ENCODE peak calls at places on chromosomes 16 and 17, in six cellular contexts. W is transverse colon, Z is heart left ventricle, R is AG10803, N is breast epithelium, C is hepatocyte. A is an unnamed sample.

GRCh38 chr16:79540825-79541595 is 59.5 kb downstream of the MAF start:
- DNase-seq in W (no peak), Z (no peak), R (no peak), N (no peak), C (no peak), A (no peak)

GRCh38 chr16:90081606-90081970 is 4.5 kb upstream of the PRDM7 start:
- DNase-seq in W (no peak), Z (no peak), R (no peak), N (no peak), C (no peak), A (no peak)

GRCh38 chr16:66273644-66274334 is 92.7 kb upstream of the CDH5 start:
- DNase-seq in W (no peak), Z (no peak), R (peak), N (peak), C (peak), A (no peak)

GRCh38 chr16:86391987-86392386 is 118.3 kb upstream of the FOXF1 start:
- DNase-seq in W (no peak), Z (no peak), R (peak), N (no peak), C (no peak), A (no peak)

GRCh38 chr16:72637306-72637705 is 410.6 kb downstream of the ZFHX3 start:
- DNase-seq in W (no peak), Z (no peak), R (peak), N (no peak), C (peak), A (no peak)

GRCh38 chr17:45150911-45151809 is 2.9 kb downstream of the HEXIM1 start:
- DNase-seq in W (no peak), Z (no peak), R (no peak), N (no peak), C (no peak), A (no peak)

GRCh38 chr16:67055712-67056487 is 27.0 kb downstream of the CBFB start:
- DNase-seq in W (no peak), Z (no peak), R (peak), N (no peak), C (peak), A (no peak)

GRCh38 chr16:17370233-17371013 is 100.3 kb downstream of the XYLT1 start:
- DNase-seq in W (no peak), Z (no peak), R (peak), N (no peak), C (no peak), A (no peak)

GRCh38 chr16:68529931-68530667 is 9.0 kb upstream of the ZFP90 start:
- DNase-seq in W (peak), Z (peak), R (peak), N (peak), C (peak), A (peak)

GRCh38 chr17:57880086-57880456 is 30.2 kb upstream of the MRPS23 start:
- DNase-seq in W (no peak), Z (no peak), R (no peak), N (no peak), C (no peak), A (no peak)

GRCh38 chr16:4693956-4694663 is 748 bp downstream of the NUDT16L1 start:
- DNase-seq in W (peak), Z (peak), R (peak), N (no peak), C (peak), A (no peak)

GRCh38 chr17:65355246-65355645 is 206.2 kb downstream of the AXIN2 start:
- DNase-seq in W (no peak), Z (no peak), R (no peak), N (no peak), C (no peak), A (no peak)

GRCh38 chr17:56778898-56779297 is 54.8 kb downstream of the C17orf67 start:
- DNase-seq in W (no peak), Z (no peak), R (no peak), N (no peak), C (no peak), A (no peak)

GRCh38 chr17:27630607-27631408 is at the start of gene LGALS9:
- DNase-seq in W (peak), Z (no peak), R (peak), N (peak), C (no peak), A (no peak)

GRCh38 chr17:57744195-57745170 is 616 bp downstream of the CCDC182 start:
- DNase-seq in W (no peak), Z (no peak), R (no peak), N (no peak), C (no peak), A (no peak)

GRCh38 chr17:37218849-37219248 is 156.9 kb upstream of the C17orf78 start:
- DNase-seq in W (no peak), Z (no peak), R (no peak), N (no peak), C (no peak), A (no peak)

GRCh38 chr17:37221865-37222264 is 153.9 kb upstream of the C17orf78 start:
- DNase-seq in W (no peak), Z (no peak), R (no peak), N (no peak), C (no peak), A (no peak)

GRCh38 chr17:37219876-37220608 is 155.7 kb upstream of the C17orf78 start:
- DNase-seq in W (no peak), Z (no peak), R (peak), N (no peak), C (no peak), A (no peak)

GRCh38 chr17:37225458-37225857 is 150.3 kb upstream of the C17orf78 start:
- DNase-seq in W (no peak), Z (no peak), R (no peak), N (no peak), C (no peak), A (no peak)

DNA sequence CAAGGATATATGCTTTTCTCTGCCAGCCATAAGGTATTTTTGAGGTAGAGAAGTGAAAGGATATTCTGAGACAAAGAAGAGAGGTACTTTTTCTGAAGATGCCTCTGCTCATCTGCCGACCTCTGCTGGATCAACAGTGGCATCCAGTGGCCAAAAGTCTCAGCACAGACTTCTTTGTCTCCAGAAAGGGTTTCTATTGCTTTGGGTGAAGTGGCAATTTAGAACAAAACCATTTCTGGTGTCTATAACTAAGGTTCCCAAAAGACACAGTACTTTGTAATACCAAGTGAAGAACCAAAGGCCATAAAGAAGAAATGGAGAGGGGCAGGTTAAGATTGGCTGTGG is 155.2 kb upstream of the C17orf78 start:
- DNase-seq in W (peak), Z (no peak), R (peak), N (no peak), C (peak), A (no peak)
- TF ChIP-seq CTCF in W (no peak), Z (no peak), R (peak), N (no peak), C (peak), A (no peak)

GRCh38 chr16:88753600-88753999 is 31.4 kb downstream of the PIEZO1 start:
- DNase-seq in W (no peak), Z (no peak), R (no peak), N (no peak), C (no peak), A (no peak)

GRCh38 chr16:88755745-88756443 is 29.1 kb downstream of the PIEZO1 start:
- DNase-seq in W (no peak), Z (no peak), R (no peak), N (no peak), C (no peak), A (no peak)

GRCh38 chr16:88754109-88754911 is 30.7 kb downstream of the PIEZO1 start:
- DNase-seq in W (no peak), Z (no peak), R (no peak), N (no peak), C (no peak), A (no peak)

GRCh38 chr16:88753191-88753590 is 31.8 kb downstream of the PIEZO1 start:
- DNase-seq in W (no peak), Z (no peak), R (no peak), N (no peak), C (no peak), A (no peak)

DNA sequence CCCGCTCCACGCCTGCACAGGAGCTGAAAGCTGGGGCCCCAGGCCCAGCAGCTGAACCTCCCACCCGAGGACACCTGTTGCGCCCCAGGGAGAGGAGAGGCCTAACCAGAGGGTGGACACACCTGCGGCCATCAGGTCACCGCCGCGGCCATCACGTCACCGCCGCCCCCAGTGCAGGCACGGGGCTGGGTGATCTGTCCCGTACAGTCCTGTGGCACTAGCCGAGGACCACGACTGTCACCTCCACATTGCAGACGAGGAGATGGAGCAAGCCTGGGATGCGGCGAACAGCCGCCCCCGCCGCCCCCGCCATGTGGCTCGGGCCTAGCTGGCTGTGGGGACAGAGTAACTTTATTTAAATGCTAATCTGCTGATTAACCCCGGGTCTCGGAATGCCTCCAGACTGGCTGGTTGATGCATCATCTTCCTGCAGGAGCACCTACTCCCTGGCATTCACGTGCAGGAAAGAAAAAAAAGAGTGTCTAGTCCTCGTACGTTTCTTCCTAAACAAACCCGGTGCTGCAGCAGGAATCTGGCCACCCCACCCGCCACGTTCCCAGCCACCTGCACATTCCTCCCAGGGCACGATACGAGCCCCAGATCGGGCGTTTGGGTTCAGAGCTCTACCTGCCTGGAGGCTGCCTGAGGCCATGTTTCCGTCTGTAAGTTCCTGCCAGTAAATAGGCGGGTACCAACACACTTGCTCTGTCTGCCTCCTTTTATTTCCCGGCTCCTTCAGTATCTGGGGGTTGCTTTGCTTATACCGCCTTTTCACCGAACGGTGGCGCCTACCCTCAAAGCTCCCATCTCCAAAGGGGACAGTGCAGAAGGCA is 29.9 kb downstream of the PIEZO1 start:
- DNase-seq in W (no peak), Z (no peak), R (peak), N (no peak), C (peak), A (no peak)
- TF ChIP-seq CTCF in W (no peak), Z (no peak), R (peak), N (no peak), C (peak), A (no peak)

DNA sequence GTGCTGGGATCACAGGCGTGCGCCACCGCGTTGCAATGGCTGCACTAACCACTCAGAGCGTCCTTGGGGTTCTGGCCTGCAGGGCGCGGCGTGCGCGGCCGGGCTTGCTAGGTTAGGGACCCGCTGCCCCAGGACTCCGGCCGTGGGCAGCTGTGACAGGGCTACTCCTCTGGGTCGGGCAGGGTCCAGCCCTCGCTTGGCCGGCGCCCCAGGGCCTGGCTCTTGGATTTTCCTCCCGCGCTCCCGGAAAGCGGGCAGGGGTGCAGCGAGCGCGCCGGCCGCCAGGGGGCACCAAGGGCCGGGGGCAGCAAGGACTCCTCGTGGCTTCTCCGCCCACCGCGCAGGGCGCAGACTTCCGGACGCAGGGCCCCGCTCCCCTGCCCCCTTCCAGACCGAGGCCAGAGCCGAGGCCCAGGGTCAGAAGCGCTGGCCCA is 489 bp downstream of the TLE7 start:
- DNase-seq in W (no peak), Z (no peak), R (no peak), N (no peak), C (no peak), A (no peak)
- TF ChIP-seq CTCF in W (no peak), Z (no peak), R (peak), N (no peak), C (no peak), A (no peak)

DNA sequence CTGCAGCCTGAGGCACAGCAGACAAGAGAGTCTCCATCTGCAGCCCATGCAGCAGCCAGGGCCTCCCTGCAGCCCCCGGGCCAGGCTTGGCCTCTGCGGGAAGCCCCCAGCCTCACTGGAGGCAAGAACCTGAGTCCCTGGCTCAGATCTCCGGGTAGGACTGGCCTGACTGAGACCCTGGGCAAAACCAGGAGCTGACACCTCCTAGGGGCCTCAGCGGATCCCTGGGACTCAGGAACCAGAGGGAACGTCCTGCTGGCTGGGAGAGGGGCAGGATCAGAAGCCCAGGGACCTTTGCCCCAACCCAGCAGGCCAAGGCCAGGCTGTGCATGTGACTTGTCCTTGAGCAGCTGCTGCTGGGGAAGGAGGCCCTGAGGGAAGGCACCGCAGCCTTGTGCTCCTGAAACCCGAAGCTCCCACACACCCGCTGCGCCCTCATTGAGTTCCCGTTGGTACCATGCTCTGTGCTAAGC is 1.7 kb upstream of the PRSS21 start:
- DNase-seq in W (peak), Z (no peak), R (no peak), N (no peak), C (no peak), A (no peak)
- TF ChIP-seq CTCF in W (no peak), Z (no peak), R (no peak), N (no peak), C (no peak), A (no peak)

GRCh38 chr16:1477033-1477432 is 2.2 kb upstream of the CLCN7 start:
- DNase-seq in W (no peak), Z (no peak), R (no peak), N (no peak), C (no peak), A (no peak)
- TF ChIP-seq CTCF in W (no peak), Z (no peak), R (no peak), N (no peak), C (no peak), A (no peak)

GRCh38 chr17:43171761-43172487 is 910 bp downstream of the NBR1 start:
- DNase-seq in W (peak), Z (peak), R (peak), N (peak), C (peak), A (no peak)
- TF ChIP-seq CTCF in W (no peak), Z (no peak), R (peak), N (no peak), C (peak), A (no peak)

DNA sequence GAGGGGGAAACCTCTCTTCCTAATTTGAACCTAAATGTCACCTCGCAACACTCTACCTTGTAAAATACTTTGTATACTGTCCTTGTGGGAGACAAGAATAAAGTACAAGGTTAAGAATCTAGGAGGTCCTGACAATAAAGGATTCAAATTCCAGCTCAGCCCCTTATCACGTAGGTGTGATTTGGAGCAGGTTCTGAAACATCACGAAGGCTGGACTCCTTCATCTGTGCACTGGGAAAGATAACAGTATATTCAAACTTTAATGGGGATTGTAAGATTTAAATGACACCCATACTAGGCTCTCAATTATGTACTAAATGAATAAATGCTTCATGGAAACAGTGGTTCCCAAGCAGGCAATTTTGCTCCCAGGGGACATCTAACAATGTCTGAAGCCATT is 2.1 kb downstream of the TXNDC11 start:
- DNase-seq in W (no peak), Z (no peak), R (no peak), N (no peak), C (no peak), A (no peak)
- TF ChIP-seq CTCF in W (no peak), Z (no peak), R (no peak), N (no peak), C (no peak), A (no peak)

DNA sequence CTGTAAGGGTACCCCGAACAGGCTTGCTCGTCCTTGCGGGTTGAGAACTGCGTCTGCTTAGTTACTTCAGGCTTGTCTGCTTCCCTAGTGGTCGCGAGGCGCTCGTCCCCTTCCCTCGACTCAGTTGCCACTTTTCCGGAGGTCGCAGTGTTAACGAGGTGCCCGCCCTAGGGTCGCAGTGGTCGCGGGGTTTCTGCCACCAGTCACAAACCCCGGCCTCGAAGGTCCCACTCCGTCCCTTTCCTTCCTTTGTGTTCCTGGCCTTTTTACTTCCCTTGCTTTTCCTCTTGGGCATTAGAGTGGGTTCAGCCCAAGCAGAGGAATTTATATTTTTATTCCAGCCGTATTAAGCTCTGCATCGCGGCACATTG is 299 bp downstream of the NUP85 start:
- DNase-seq in W (no peak), Z (no peak), R (no peak), N (no peak), C (no peak), A (no peak)
- TF ChIP-seq CTCF in W (no peak), Z (no peak), R (peak), N (no peak), C (no peak), A (no peak)

GRCh38 chr17:82915010-82915696 is 75.3 kb upstream of the ZNF750 start:
- DNase-seq in W (no peak), Z (no peak), R (no peak), N (no peak), C (no peak), A (no peak)

GRCh38 chr17:82912571-82913089 is 72.8 kb upstream of the ZNF750 start:
- DNase-seq in W (no peak), Z (peak), R (no peak), N (no peak), C (no peak), A (no peak)

GRCh38 chr17:82913304-82914043 is 73.7 kb upstream of the ZNF750 start:
- DNase-seq in W (no peak), Z (no peak), R (no peak), N (no peak), C (no peak), A (no peak)

GRCh38 chr17:82915697-82916027 is 75.8 kb upstream of the ZNF750 start:
- DNase-seq in W (no peak), Z (no peak), R (no peak), N (no peak), C (no peak), A (no peak)

DNA sequence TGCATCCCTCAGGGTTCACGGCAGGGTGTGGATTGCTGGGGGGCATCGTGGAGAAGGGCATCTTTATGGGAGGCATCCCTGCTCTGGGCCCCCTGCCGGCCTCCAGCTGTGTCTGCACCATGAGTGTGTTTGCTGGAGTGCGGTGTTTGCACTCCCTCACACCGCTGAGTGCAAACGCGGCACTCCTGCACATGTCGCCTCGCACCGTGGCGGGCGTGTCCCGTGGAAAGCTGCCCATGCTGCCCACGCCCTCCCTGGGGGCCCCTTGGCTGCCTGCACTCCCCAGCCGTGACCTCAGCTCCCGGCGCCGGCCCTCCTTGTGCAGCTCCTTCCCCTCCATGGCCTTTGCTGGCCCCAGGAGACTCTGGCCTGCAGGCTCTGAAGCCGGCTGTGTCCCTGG is 74.6 kb upstream of the ZNF750 start:
- DNase-seq in W (no peak), Z (peak), R (peak), N (no peak), C (no peak), A (no peak)
- TF ChIP-seq CTCF in W (peak), Z (peak), R (peak), N (no peak), C (no peak), A (no peak)

GRCh38 chr17:29148790-29149430 is 31.3 kb downstream of the MYO18A start:
- DNase-seq in W (peak), Z (peak), R (peak), N (peak), C (peak), A (peak)
- TF ChIP-seq CTCF in W (peak), Z (peak), R (peak), N (peak), C (peak), A (peak)

A was measured in omental fat pad.